ENCODE peak calls at places on chromosomes 3 and 15, in seven cellular contexts. M is HCT116, T is GM23338, L is SK-N-SH, I is Panc1, Q is A549, K is K562. P is an unnamed sample.

GRCh38 chr3:99810403-99810802 is 7.3 kb upstream of the CMSS1 start:
- DNase-seq in M (no peak), T (no peak), L (no peak), I (no peak), Q (no peak), K (no peak), P (no peak)

GRCh38 chr15:79472446-79472845 is 40.3 kb downstream of the MINAR1 start:
- DNase-seq in M (no peak), T (no peak), L (no peak), I (no peak), Q (no peak), K (no peak), P (no peak)

GRCh38 chr15:72835289-72835890 is 51.8 kb upstream of the ADPGK start:
- DNase-seq in M (peak), T (peak), L (no peak), I (no peak), Q (peak), K (no peak), P (no peak)

GRCh38 chr3:45929042-45929679 is 14.1 kb upstream of the CXCR6 start:
- DNase-seq in M (peak), T (peak), L (peak), I (peak), Q (peak), K (peak), P (no peak)

GRCh38 chr3:32973982-32974381 is 22.5 kb downstream of the CCR4 start:
- DNase-seq in M (no peak), T (no peak), L (no peak), I (no peak), Q (no peak), K (no peak), P (no peak)

GRCh38 chr15:78306176-78306774 is 6.9 kb upstream of the SKIC8 start:
- DNase-seq in M (no peak), T (no peak), L (no peak), I (no peak), Q (no peak), K (peak), P (no peak)

GRCh38 chr3:95048564-95048963 is 985.7 kb downstream of the NSUN3 start:
- DNase-seq in M (no peak), T (no peak), L (no peak), I (no peak), Q (no peak), K (no peak), P (no peak)

GRCh38 chr15:48282186-48282585 is 49.0 kb upstream of the DUT start:
- DNase-seq in M (no peak), T (no peak), L (no peak), I (no peak), Q (no peak), K (no peak), P (no peak)

GRCh38 chr3:99330924-99331532 is 307.4 kb upstream of the COL8A1 start:
- DNase-seq in M (no peak), T (no peak), L (no peak), I (no peak), Q (no peak), K (no peak), P (no peak)

GRCh38 chr3:31106204-31106603 is 211.7 kb upstream of the GADL1 start:
- DNase-seq in M (no peak), T (no peak), L (no peak), I (no peak), Q (no peak), K (no peak), P (no peak)

GRCh38 chr3:4754180-4755086 is 224.8 kb upstream of the BHLHE40 start:
- DNase-seq in M (no peak), T (no peak), L (no peak), I (no peak), Q (no peak), K (no peak), P (peak)

GRCh38 chr15:88018865-88019626 is 237.5 kb downstream of the NTRK3 start:
- DNase-seq in M (no peak), T (no peak), L (no peak), I (no peak), Q (no peak), K (no peak), P (no peak)

GRCh38 chr15:25368855-25369254 is 70.0 kb downstream of the UBE3A start:
- DNase-seq in M (no peak), T (no peak), L (no peak), I (no peak), Q (no peak), K (no peak), P (no peak)

GRCh38 chr3:144496116-144496835 is 524.7 kb downstream of the DIPK2A start:
- DNase-seq in M (no peak), T (no peak), L (no peak), I (no peak), Q (no peak), K (no peak), P (no peak)

GRCh38 chr15:31842532-31843195 is 187.7 kb upstream of the CHRNA7 start:
- DNase-seq in M (no peak), T (no peak), L (no peak), I (no peak), Q (no peak), K (no peak), P (no peak)

GRCh38 chr3:183159319-183159718 is 3.2 kb downstream of the LAMP3 start:
- DNase-seq in M (no peak), T (peak), L (no peak), I (no peak), Q (no peak), K (no peak), P (no peak)

GRCh38 chr3:190252080-190252479 is 70.2 kb downstream of the CLDN1 start:
- DNase-seq in M (no peak), T (no peak), L (no peak), I (no peak), Q (no peak), K (no peak), P (no peak)

GRCh38 chr3:9970020-9970652 is 16.5 kb downstream of the EMC3 start:
- DNase-seq in M (no peak), T (no peak), L (no peak), I (no peak), Q (peak), K (no peak), P (no peak)

GRCh38 chr3:150920236-150920635 is 15.0 kb upstream of the MINDY4B start:
- DNase-seq in M (no peak), T (no peak), L (no peak), I (no peak), Q (no peak), K (no peak), P (no peak)

GRCh38 chr3:195558602-195559001 is 15.5 kb upstream of the PPP1R2 start:
- DNase-seq in M (peak), T (peak), L (peak), I (no peak), Q (peak), K (peak), P (peak)

GRCh38 chr3:75192065-75192658 is 472.0 kb upstream of the FRG2C start:
- DNase-seq in M (peak), T (peak), L (peak), I (peak), Q (peak), K (peak), P (no peak)

GRCh38 chr3:57184516-57184915 is 15.3 kb downstream of the HESX1 start:
- DNase-seq in M (no peak), T (no peak), L (peak), I (no peak), Q (no peak), K (no peak), P (no peak)

GRCh38 chr3:57176045-57176444 is 10.9 kb upstream of the IL17RD start:
- DNase-seq in M (no peak), T (no peak), L (no peak), I (no peak), Q (no peak), K (no peak), P (no peak)

DNA sequence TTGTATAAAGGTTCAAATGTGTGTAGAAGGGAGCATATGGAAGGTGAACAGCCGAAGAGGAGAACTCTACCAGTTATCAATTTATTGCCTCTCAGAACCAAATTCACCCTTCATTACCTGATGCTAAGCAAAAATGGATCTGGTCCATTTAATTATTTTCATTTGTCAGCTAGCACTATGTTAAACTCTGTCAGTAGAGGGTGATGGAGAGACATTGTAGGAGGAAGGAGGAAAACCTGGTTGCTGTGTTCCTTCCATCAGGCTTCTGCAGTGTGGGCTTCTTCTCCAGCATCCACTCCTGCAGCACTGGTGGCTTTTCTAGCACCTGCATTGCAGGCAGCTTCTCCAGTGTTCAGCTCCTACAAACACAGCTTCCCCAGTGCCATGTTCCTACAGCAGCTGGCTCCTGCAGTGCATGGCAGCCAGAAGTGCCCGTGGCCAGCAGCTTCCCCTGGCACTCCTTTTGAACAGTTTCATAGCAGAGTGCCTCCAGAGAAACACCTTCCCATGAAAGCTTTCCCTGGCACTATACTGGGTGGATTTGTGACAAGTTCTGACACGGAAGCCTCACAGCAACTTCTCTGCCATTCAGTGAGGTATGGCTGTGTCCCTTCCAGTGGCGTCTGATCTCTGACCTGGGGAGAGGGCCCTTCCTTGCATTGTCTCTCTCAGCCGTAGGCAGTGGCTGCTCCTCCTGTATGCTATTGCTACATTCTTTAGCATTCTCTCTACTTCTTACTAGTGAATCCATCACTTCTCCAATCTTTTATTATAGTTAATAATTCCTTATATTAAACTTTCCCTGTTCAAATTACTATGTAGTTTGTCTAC is 14.6 kb upstream of the IL17RD start:
- DNase-seq in M (no peak), T (peak), L (peak), I (no peak), Q (peak), K (no peak), P (no peak)
- TF ChIP-seq REST in M (no peak), T (no peak), L (no peak), I (no peak), Q (no peak), K (no peak), P (no peak)

DNA sequence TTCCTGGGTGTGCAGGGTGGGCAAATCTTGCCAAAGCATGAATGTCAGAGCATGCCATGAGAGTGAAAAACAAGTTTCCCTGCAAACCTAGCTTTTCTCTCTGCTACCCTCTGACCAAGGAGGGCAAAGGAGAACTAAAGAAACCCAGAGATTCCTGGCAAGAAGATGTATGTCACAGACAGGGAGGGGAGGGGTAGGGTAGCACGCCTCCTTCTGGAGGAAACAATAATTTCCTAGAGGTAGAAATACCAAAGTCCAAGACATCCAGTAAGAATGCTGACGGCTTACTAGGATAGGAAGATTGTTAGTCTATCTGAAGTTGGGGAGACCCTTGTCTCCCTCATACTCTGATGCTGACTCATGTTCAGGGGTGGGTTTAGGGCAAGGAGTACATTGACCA is 203.9 kb downstream of the NR1D2 start:
- DNase-seq in M (no peak), T (peak), L (no peak), I (no peak), Q (peak), K (peak), P (no peak)
- TF ChIP-seq CTCF in M (peak), T (peak), L (no peak), I (peak), Q (no peak), K (peak), P (no peak)

DNA sequence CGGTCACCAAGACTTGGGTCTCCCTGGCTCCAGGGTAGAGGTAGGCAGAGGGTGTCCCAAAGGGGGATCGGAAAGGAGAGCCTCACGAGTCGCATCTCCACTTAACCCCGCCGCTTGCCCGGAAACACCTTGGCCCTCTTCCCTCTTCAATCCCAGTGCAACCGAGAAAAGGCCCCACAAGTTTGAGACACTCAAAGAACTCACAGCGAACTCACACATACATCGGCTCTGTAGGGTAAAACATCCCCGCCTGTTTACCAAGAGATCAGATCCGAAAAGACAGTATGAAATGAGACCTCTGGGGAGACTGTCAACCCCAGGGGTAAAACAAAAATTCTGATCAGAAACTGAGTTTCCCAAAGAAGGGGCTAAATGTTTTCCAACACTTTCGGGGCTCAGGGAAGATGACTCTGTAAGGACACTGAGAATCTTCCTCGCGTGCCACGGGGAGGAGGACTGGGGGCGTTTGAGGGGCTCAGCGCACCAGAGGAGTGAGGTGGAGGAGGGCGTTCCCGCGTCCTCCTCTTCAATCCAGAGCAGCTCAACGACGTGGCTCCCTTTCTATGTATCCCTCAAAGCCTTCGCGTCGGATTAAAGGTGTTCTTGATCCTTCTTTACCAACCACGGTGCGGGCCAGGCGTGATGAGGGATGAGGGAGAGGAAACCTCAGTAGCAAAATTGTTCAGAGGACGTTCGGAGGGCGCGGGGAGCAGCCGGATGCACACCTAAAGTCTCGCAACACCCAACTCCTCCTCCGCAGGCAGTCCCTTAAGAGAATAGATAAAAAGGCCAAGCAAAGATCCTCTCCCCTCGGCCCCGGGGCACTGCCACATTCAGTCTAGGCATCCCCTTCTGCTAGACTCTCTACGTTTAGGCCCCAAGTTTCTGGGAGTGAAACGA is 3.7 kb downstream of the WNT5A start:
- DNase-seq in M (no peak), T (peak), L (no peak), I (no peak), Q (no peak), K (no peak), P (no peak)
- TF ChIP-seq REST in M (no peak), T (no peak), L (no peak), I (no peak), Q (no peak), K (no peak), P (no peak)

DNA sequence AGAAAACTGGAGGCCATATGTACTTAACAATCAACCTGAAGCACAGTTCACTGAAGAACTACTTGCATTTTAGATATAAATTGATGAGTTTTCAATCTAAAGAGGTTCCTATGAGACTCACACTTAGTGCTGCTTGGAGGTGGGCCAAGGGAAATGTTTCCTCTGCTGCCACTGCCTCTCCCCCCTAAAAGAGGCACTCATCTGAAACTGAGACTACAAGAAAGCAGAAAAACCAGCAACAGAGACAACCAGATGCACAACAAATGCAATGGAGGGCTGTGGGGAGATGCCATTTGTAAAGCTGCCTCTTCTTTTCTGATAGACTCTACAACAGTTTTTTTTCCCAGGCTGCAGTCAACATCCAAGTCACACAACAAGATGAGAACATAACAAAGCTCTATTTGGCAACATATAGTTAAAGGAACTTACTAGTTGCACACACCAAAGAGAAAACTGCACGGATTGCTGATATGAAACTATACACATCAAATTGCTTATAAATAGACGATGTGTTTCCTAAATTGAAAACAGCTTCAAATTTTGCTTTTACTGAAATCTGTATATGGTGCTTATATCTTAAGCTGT is 11.1 kb downstream of the TSPAN3 start:
- DNase-seq in M (no peak), T (no peak), L (no peak), I (no peak), Q (no peak), K (no peak), P (no peak)
- TF ChIP-seq CTCF in M (no peak), T (no peak), L (no peak), I (no peak), Q (no peak), K (no peak), P (no peak)

GRCh38 chr3:87200059-87200458 is 27.1 kb upstream of the CHMP2B start:
- DNase-seq in M (no peak), T (no peak), L (no peak), I (no peak), Q (no peak), K (no peak), P (no peak)

GRCh38 chr3:87198774-87199173 is 28.3 kb upstream of the CHMP2B start:
- DNase-seq in M (no peak), T (no peak), L (no peak), I (no peak), Q (no peak), K (no peak), P (no peak)

GRCh38 chr3:87197531-87197930 is 29.6 kb upstream of the CHMP2B start:
- DNase-seq in M (no peak), T (no peak), L (no peak), I (no peak), Q (no peak), K (no peak), P (no peak)

GRCh38 chr3:87199621-87200020 is 27.5 kb upstream of the CHMP2B start:
- DNase-seq in M (no peak), T (no peak), L (no peak), I (no peak), Q (no peak), K (no peak), P (no peak)

GRCh38 chr3:87196879-87197278 is 30.2 kb upstream of the CHMP2B start:
- DNase-seq in M (no peak), T (no peak), L (no peak), I (no peak), Q (no peak), K (no peak), P (no peak)
- TF ChIP-seq REST in M (no peak), T (no peak), L (no peak), I (no peak), Q (no peak), K (no peak), P (no peak)

GRCh38 chr15:60591491-60592385 is 112.8 kb upstream of the ICE2 start:
- DNase-seq in M (no peak), T (peak), L (peak), I (no peak), Q (peak), K (no peak), P (no peak)
- TF ChIP-seq CTCF in M (no peak), T (no peak), L (no peak), I (no peak), Q (no peak), K (no peak), P (no peak)

DNA sequence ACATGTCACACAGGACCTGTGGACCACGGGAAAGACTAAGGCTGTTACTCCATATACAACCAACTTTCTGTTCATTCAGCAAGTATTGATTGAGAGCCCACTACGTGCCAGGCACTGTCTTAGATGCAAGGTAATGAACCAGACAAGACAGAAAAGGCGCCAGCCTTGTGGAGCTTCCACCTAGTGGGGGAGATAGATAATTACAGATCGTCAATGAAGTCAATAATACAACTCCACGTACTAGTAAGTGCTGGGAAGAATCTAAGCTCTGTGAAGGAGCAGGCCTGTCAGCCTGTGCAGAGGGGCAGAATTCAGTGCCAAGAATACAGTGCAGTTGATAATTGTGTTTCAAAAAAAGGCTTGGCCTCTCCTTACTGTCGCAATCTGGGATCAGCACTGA is 186.4 kb downstream of the FEZF2 start:
- DNase-seq in M (peak), T (peak), L (no peak), I (no peak), Q (no peak), K (peak), P (no peak)
- TF ChIP-seq REST in M (no peak), T (no peak), L (no peak), I (no peak), Q (no peak), K (no peak), P (no peak)